ENCODE peak calls at places on chromosomes 16 and 17, in nine cellular contexts. O, B, N, D, A, S, Z, X and E are unnamed samples.

GRCh38 chr16:78163772-78164391 is 64.4 kb downstream of the WWOX start:
- DNase-seq in O (no peak), B (no peak), N (no peak), D (no peak), A (no peak), S (no peak), Z (no peak), X (no peak), E (no peak)

GRCh38 chr17:32104158-32104557 is 38.1 kb upstream of the RHOT1 start:
- DNase-seq in O (no peak), B (no peak), N (no peak), D (no peak), A (no peak), S (no peak), Z (no peak), X (no peak), E (no peak)

GRCh38 chr17:44898768-44899073 is 524 bp downstream of the EFTUD2 start:
- DNase-seq in O (no peak), B (peak), N (no peak), D (no peak), A (no peak), S (no peak), Z (peak), X (peak), E (peak)

GRCh38 chr17:4005296-4006164 is 41.3 kb upstream of the ATP2A3 start:
- DNase-seq in O (no peak), B (no peak), N (no peak), D (no peak), A (no peak), S (no peak), Z (no peak), X (no peak), E (no peak)

GRCh38 chr17:33595783-33596182 is 302.7 kb upstream of the ASIC2 start:
- DNase-seq in O (no peak), B (no peak), N (no peak), D (no peak), A (no peak), S (no peak), Z (peak), X (no peak), E (no peak)

GRCh38 chr16:71628810-71629209 is 2.8 kb downstream of the MARVELD3 start:
- DNase-seq in O (no peak), B (peak), N (no peak), D (no peak), A (no peak), S (no peak), Z (peak), X (no peak), E (no peak)

GRCh38 chr17:348692-349425 is 3.7 kb downstream of the RPH3AL start:
- DNase-seq in O (peak), B (no peak), N (no peak), D (peak), A (no peak), S (peak), Z (no peak), X (no peak), E (peak)

GRCh38 chr17:35404360-35404759 is 27.9 kb downstream of the SLFN12 start:
- DNase-seq in O (no peak), B (peak), N (no peak), D (no peak), A (no peak), S (no peak), Z (no peak), X (no peak), E (no peak)

GRCh38 chr17:63419949-63420867 is 25.9 kb downstream of the CYB561 start:
- DNase-seq in O (no peak), B (no peak), N (no peak), D (no peak), A (no peak), S (peak), Z (no peak), X (no peak), E (no peak)

GRCh38 chr16:72093448-72094265 is at the start of the genes DHX38 and TXNL4B:
- DNase-seq in O (peak), B (peak), N (peak), D (peak), A (peak), S (peak), Z (peak), X (peak), E (peak)

GRCh38 chr16:1057252-1057932 is 15.2 kb upstream of the SSTR5 start:
- DNase-seq in O (peak), B (peak), N (no peak), D (no peak), A (no peak), S (no peak), Z (no peak), X (peak), E (peak)

GRCh38 chr16:15653227-15653626 is 3.2 kb downstream of the NDE1 start:
- DNase-seq in O (peak), B (peak), N (peak), D (peak), A (no peak), S (no peak), Z (peak), X (no peak), E (no peak)

GRCh38 chr16:71537643-71538042 is 11.4 kb downstream of the CHST4 start:
- DNase-seq in O (peak), B (peak), N (peak), D (no peak), A (no peak), S (no peak), Z (peak), X (peak), E (peak)

GRCh38 chr16:87035053-87035452 is 282.1 kb downstream of the C16orf95 start:
- DNase-seq in O (no peak), B (no peak), N (no peak), D (no peak), A (no peak), S (no peak), Z (no peak), X (no peak), E (no peak)

GRCh38 chr16:87416826-87417471 is 24.8 kb downstream of the MAP1LC3B start:
- DNase-seq in O (no peak), B (peak), N (no peak), D (no peak), A (no peak), S (no peak), Z (peak), X (no peak), E (peak)

GRCh38 chr17:65527857-65528591 is 33.4 kb downstream of the AXIN2 start:
- DNase-seq in O (no peak), B (no peak), N (no peak), D (no peak), A (no peak), S (no peak), Z (no peak), X (no peak), E (no peak)

GRCh38 chr16:57113042-57113453 is 20.7 kb downstream of the CPNE2 start:
- DNase-seq in O (no peak), B (no peak), N (no peak), D (no peak), A (no peak), S (no peak), Z (peak), X (no peak), E (no peak)

GRCh38 chr16:87559976-87560375 is 42.3 kb upstream of the JPH3 start:
- DNase-seq in O (no peak), B (no peak), N (no peak), D (no peak), A (no peak), S (no peak), Z (no peak), X (no peak), E (no peak)

GRCh38 chr16:1208239-1208830 is 16.7 kb downstream of the TPSG1 start:
- DNase-seq in O (no peak), B (no peak), N (no peak), D (no peak), A (no peak), S (no peak), Z (no peak), X (no peak), E (no peak)

GRCh38 chr16:53080345-53081031 is 25.7 kb downstream of the CHD9 start:
- DNase-seq in O (peak), B (peak), N (peak), D (peak), A (no peak), S (no peak), Z (peak), X (no peak), E (peak)

GRCh38 chr16:12062343-12063003 is 85.9 kb downstream of the SNX29 start:
- DNase-seq in O (no peak), B (peak), N (peak), D (peak), A (peak), S (peak), Z (peak), X (no peak), E (peak)

GRCh38 chr16:24900230-24900629 is 54.5 kb downstream of the SLC5A11 start:
- DNase-seq in O (no peak), B (no peak), N (no peak), D (no peak), A (no peak), S (no peak), Z (no peak), X (peak), E (no peak)

GRCh38 chr16:14268073-14268472 is 197.0 kb downstream of the MRTFB start:
- DNase-seq in O (no peak), B (no peak), N (no peak), D (no peak), A (no peak), S (no peak), Z (no peak), X (no peak), E (no peak)

GRCh38 chr17:27630607-27631408 is at the start of gene LGALS9:
- DNase-seq in O (no peak), B (peak), N (no peak), D (no peak), A (no peak), S (no peak), Z (peak), X (no peak), E (peak)

GRCh38 chr17:8489841-8490240 is 54.2 kb downstream of the NDEL1 start:
- DNase-seq in O (no peak), B (no peak), N (no peak), D (no peak), A (no peak), S (no peak), Z (peak), X (no peak), E (no peak)

GRCh38 chr17:35057332-35057915 is 6.1 kb downstream of the RFFL start:
- DNase-seq in O (no peak), B (peak), N (no peak), D (no peak), A (no peak), S (no peak), Z (no peak), X (no peak), E (no peak)

GRCh38 chr16:55372792-55373488 is 48.9 kb downstream of the IRX6 start:
- DNase-seq in O (no peak), B (no peak), N (no peak), D (peak), A (no peak), S (no peak), Z (peak), X (no peak), E (no peak)

GRCh38 chr17:31388770-31389672 is 2.5 kb upstream of the RAB11FIP4 start:
- DNase-seq in O (no peak), B (peak), N (no peak), D (no peak), A (no peak), S (no peak), Z (no peak), X (peak), E (no peak)

GRCh38 chr17:82060614-82061013 is 5.0 kb downstream of the DUS1L start:
- DNase-seq in O (no peak), B (no peak), N (no peak), D (no peak), A (no peak), S (no peak), Z (no peak), X (no peak), E (no peak)

GRCh38 chr16:74896389-74897370 is 88.2 kb downstream of the WDR59 start:
- DNase-seq in O (no peak), B (peak), N (no peak), D (no peak), A (no peak), S (no peak), Z (peak), X (no peak), E (no peak)

GRCh38 chr16:3095869-3096268 is 3.2 kb downstream of the ZSCAN10 start:
- DNase-seq in O (no peak), B (peak), N (no peak), D (peak), A (no peak), S (no peak), Z (no peak), X (peak), E (no peak)

GRCh38 chr16:73037331-73037745 is 10.6 kb downstream of the ZFHX3 start:
- DNase-seq in O (no peak), B (no peak), N (no peak), D (peak), A (no peak), S (no peak), Z (no peak), X (no peak), E (no peak)

GRCh38 chr17:67211742-67212141 is 33.3 kb downstream of the HELZ start:
- DNase-seq in O (no peak), B (no peak), N (no peak), D (no peak), A (no peak), S (no peak), Z (peak), X (no peak), E (no peak)

GRCh38 chr17:7262192-7263070 is at the start of gene CLDN7:
- DNase-seq in O (peak), B (peak), N (no peak), D (no peak), A (no peak), S (peak), Z (no peak), X (peak), E (peak)
- H3K4me3 ChIP-seq in O (peak), B (peak), N (peak), D (peak), A (peak), S (peak), Z (peak), X (peak), E (peak)

GRCh38 chr16:31459722-31460581 is 651 bp downstream of the ARMC5 start:
- DNase-seq in O (peak), B (peak), N (peak), D (peak), A (peak), S (peak), Z (peak), X (peak), E (peak)

GRCh38 chr16:31460582-31461002 is 1.3 kb downstream of the ARMC5 start:
- DNase-seq in O (no peak), B (peak), N (peak), D (no peak), A (no peak), S (peak), Z (peak), X (peak), E (no peak)

GRCh38 chr16:31456988-31457360 is 2.3 kb upstream of the ARMC5 start:
- DNase-seq in O (no peak), B (no peak), N (no peak), D (no peak), A (no peak), S (peak), Z (no peak), X (no peak), E (no peak)

GRCh38 chr16:31458073-31458834 is 1.0 kb upstream of the ARMC5 start:
- DNase-seq in O (no peak), B (no peak), N (no peak), D (no peak), A (no peak), S (peak), Z (peak), X (peak), E (peak)

GRCh38 chr16:31458835-31459721 is at the start of gene ARMC5:
- DNase-seq in O (peak), B (peak), N (peak), D (peak), A (peak), S (peak), Z (peak), X (peak), E (peak)
- TF ChIP-seq CTCF in O (peak), B (no peak), N (peak), D (peak), A (peak), S (peak), Z (peak), X (peak), E (peak)

GRCh38 chr17:79812206-79812968 is 15.5 kb upstream of the CBX8 start:
- DNase-seq in O (no peak), B (no peak), N (no peak), D (no peak), A (no peak), S (no peak), Z (no peak), X (no peak), E (no peak)
- H3K4me3 ChIP-seq in O (no peak), B (peak), N (peak), D (peak), A (peak), S (no peak), Z (no peak), X (peak), E (no peak)

DNA sequence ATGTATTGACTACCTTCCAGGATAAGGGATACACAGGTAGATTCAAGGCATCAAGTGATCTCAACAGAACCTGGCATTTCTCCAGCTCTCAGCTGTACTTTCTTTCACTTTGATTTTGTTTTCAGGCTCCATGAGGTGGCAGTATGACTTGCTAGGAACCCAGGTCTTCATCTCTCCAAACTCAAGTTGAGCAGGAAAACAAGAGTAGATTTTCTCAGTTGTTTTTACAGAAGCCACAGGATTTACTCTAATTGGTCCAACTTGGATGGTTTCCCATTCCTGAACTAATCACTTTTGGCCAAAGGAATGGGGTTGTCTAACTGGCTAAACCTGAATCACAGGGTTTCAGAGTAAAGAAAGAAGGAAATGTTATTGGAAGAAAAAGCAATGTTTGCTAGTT is 146.6 kb downstream of the TRIM37 start:
- DNase-seq in O (peak), B (peak), N (peak), D (no peak), A (no peak), S (no peak), Z (peak), X (peak), E (peak)
- TF ChIP-seq CTCF in O (peak), B (peak), N (peak), D (no peak), A (no peak), S (peak), Z (peak), X (peak), E (no peak)

GRCh38 chr17:2722611-2723010 is 11.0 kb upstream of the CLUH start:
- DNase-seq in O (no peak), B (no peak), N (no peak), D (no peak), A (no peak), S (no peak), Z (no peak), X (no peak), E (no peak)

GRCh38 chr17:2723997-2724782 is 12.6 kb upstream of the CLUH start:
- DNase-seq in O (no peak), B (peak), N (no peak), D (peak), A (no peak), S (no peak), Z (no peak), X (peak), E (peak)

GRCh38 chr17:2724783-2725164 is 13.2 kb upstream of the CLUH start:
- DNase-seq in O (no peak), B (peak), N (no peak), D (peak), A (no peak), S (no peak), Z (peak), X (peak), E (peak)

GRCh38 chr17:2721603-2722002 is 10.0 kb upstream of the CLUH start:
- DNase-seq in O (no peak), B (no peak), N (no peak), D (no peak), A (no peak), S (no peak), Z (no peak), X (no peak), E (no peak)

DNA sequence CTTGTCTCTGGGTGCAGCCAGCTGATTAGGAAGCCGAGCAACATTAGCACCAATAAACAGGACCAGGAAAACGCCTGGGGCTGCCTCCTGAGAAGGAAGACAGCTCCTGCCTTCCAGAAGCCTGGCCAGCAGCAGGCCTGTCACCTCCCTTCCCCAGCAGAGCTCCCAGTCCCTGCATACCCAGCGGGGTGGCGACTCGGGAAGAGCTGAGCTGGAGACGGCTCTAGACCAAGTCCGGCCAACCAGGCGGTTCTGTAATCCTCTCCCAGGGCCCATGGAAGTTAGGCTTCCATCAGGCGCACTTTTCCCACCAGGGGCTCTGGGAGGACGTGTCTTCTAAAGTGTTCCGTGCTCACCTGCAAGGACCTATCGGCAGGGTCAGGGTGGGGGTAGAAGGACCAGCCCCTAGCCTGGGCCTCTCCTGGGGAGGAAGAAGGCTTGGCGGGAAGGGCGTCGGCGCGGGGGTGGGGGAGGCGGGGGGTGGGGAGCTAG is 12.0 kb upstream of the CLUH start:
- DNase-seq in O (no peak), B (peak), N (no peak), D (no peak), A (no peak), S (no peak), Z (no peak), X (peak), E (peak)
- H3K4me3 ChIP-seq in O (no peak), B (peak), N (no peak), D (peak), A (peak), S (peak), Z (no peak), X (peak), E (peak)

GRCh38 chr16:67264866-67265265 is 14.5 kb upstream of the PLEKHG4 start:
- DNase-seq in O (no peak), B (no peak), N (no peak), D (no peak), A (no peak), S (peak), Z (no peak), X (no peak), E (no peak)

GRCh38 chr16:67265834-67266233 is 13.5 kb upstream of the PLEKHG4 start:
- DNase-seq in O (no peak), B (no peak), N (no peak), D (peak), A (no peak), S (peak), Z (no peak), X (no peak), E (no peak)

GRCh38 chr16:67263201-67263600 is 14.4 kb downstream of the SLC9A5 start:
- DNase-seq in O (no peak), B (no peak), N (no peak), D (no peak), A (no peak), S (no peak), Z (no peak), X (no peak), E (no peak)

GRCh38 chr16:67260426-67261063 is 11.8 kb downstream of the SLC9A5 start:
- DNase-seq in O (peak), B (peak), N (no peak), D (peak), A (no peak), S (no peak), Z (peak), X (peak), E (peak)

GRCh38 chr16:67264277-67264676 is 15.1 kb upstream of the PLEKHG4 start:
- DNase-seq in O (no peak), B (no peak), N (no peak), D (peak), A (no peak), S (peak), Z (no peak), X (peak), E (no peak)
- TF ChIP-seq CTCF in O (no peak), B (no peak), N (peak), D (no peak), A (no peak), S (no peak), Z (no peak), X (peak), E (no peak)

DNA sequence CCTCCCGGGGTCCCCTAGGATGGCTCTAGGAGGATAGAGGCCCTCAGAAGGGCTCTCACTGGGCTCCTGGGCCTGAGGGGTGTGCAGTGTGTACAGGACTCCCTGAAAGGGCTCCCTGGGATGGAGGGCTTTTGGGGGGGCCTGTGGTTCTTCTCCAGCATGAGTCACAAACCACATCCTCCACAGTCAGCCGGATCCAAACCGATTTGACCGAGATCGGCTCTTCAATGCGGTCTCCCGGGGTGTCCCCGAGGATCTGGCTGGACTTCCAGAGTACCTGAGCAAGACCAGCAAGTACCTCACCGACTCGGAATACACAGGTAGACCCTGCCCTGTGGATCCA is 4.5 kb downstream of the TRPV2 start:
- DNase-seq in O (no peak), B (peak), N (peak), D (no peak), A (no peak), S (no peak), Z (peak), X (no peak), E (no peak)
- H3K4me3 ChIP-seq in O (no peak), B (peak), N (peak), D (no peak), A (no peak), S (no peak), Z (no peak), X (no peak), E (no peak)